ENCODE peak calls at places on chromosome 12, in four cellular contexts. B is WERI-Rb-1; Q is islet precursor cell; A is activated naive CD8-positive, alpha-beta T cell treated with anti-CD3 and anti-CD28 coated beads, Interleukin-2, amount 50 U/mL, for 24 hours. I is an unnamed sample.

GRCh38 chr12:80195143-80195726 is 95.9 kb downstream of the OTOGL start:
- DNase-seq in B (peak), Q (peak), A (no peak), I (peak)

GRCh38 chr12:91287753-91288152 is 105.1 kb upstream of the DCN start:
- DNase-seq in B (no peak), Q (peak), A (no peak), I (no peak)

GRCh38 chr12:58877243-58877743 is 43.0 kb downstream of the LRIG3 start:
- DNase-seq in B (no peak), Q (no peak), A (no peak), I (no peak)

GRCh38 chr12:78671295-78671694 is 193.3 kb upstream of the SYT1 start:
- DNase-seq in B (no peak), Q (no peak), A (no peak), I (no peak)

GRCh38 chr12:62632521-62632920 is 165.9 kb downstream of the MON2 start:
- DNase-seq in B (peak), Q (peak), A (peak), I (no peak)

GRCh38 chr12:51028811-51029146 is 2.6 kb upstream of the SLC11A2 start:
- DNase-seq in B (no peak), Q (no peak), A (no peak), I (no peak)

GRCh38 chr12:94134226-94134795 is 14.1 kb upstream of the PLXNC1 start:
- DNase-seq in B (no peak), Q (no peak), A (no peak), I (peak)

GRCh38 chr12:42474391-42474790 is 115.2 kb downstream of the PRICKLE1 start:
- DNase-seq in B (no peak), Q (no peak), A (no peak), I (no peak)

GRCh38 chr12:4080213-4080612 is 193.3 kb upstream of the CCND2 start:
- DNase-seq in B (no peak), Q (no peak), A (no peak), I (no peak)

GRCh38 chr12:130286741-130287140 is 50.9 kb upstream of the PIWIL1 start:
- DNase-seq in B (peak), Q (no peak), A (no peak), I (no peak)

GRCh38 chr12:91877022-91877421 is 268.6 kb downstream of the BTG1 start:
- DNase-seq in B (peak), Q (no peak), A (peak), I (peak)

GRCh38 chr12:52573743-52574142 is at the start of gene KRT74:
- DNase-seq in B (no peak), Q (no peak), A (no peak), I (no peak)

GRCh38 chr12:68119724-68120211 is 39.8 kb downstream of the IFNG start:
- DNase-seq in B (no peak), Q (no peak), A (peak), I (peak)

GRCh38 chr12:84508325-84508861 is 404.2 kb downstream of the SLC6A15 start:
- DNase-seq in B (no peak), Q (peak), A (no peak), I (no peak)

GRCh38 chr12:113247123-113248045 is 26.1 kb downstream of the TPCN1 start:
- DNase-seq in B (peak), Q (peak), A (no peak), I (no peak)

GRCh38 chr12:6765048-6765633 is 1.0 kb upstream of the PTMS start:
- DNase-seq in B (no peak), Q (no peak), A (no peak), I (no peak)

GRCh38 chr12:19191089-19191488 is 61.6 kb downstream of the PLEKHA5 start:
- DNase-seq in B (no peak), Q (no peak), A (no peak), I (no peak)

I was measured in activated naive CD4-positive, alpha-beta T cell treated with anti-CD3 and anti-CD28 coated beads for 36 hours.